ENCODE peak calls at places on chromosomes 6 and 20, in five cellular contexts. R, W, D, L and H are unnamed samples.

GRCh38 chr6:118565317-118565960 is 17.3 kb downstream of the PLN start:
- DNase-seq in R (peak), L (peak), D (no peak), W (no peak), H (peak)

GRCh38 chr20:57960803-57961575 is 251.2 kb upstream of the PMEPA1 start:
- DNase-seq in R (no peak), L (no peak), D (no peak), W (no peak), H (no peak)

GRCh38 chr20:13788167-13788834 is 3.5 kb downstream of the NDUFAF5 start:
- DNase-seq in W (no peak), L (peak), R (peak), D (no peak), H (peak)

GRCh38 chr20:62064788-62065668 is 653 bp downstream of the TAF4 start:
- DNase-seq in W (no peak), L (no peak), R (no peak), D (peak), H (peak)

GRCh38 chr6:25717856-25718740 is 36.4 kb upstream of the SLC17A4 start:
- DNase-seq in W (no peak), D (no peak), R (no peak), L (peak), H (peak)

GRCh38 chr20:48901326-48901725 is 20.2 kb upstream of the ARFGEF2 start:
- DNase-seq in W (no peak), L (no peak), R (no peak), D (no peak), H (no peak)

GRCh38 chr20:54706581-54706980 is 231.2 kb downstream of the DOK5 start:
- DNase-seq in D (no peak), W (no peak), R (no peak), L (no peak), H (no peak)

GRCh38 chr6:111614833-111615582 is 9.3 kb upstream of the TRAF3IP2 start:
- DNase-seq in W (no peak), R (no peak), D (no peak), L (no peak), H (no peak)

GRCh38 chr20:25437153-25437581 is 29.7 kb downstream of the GINS1 start:
- DNase-seq in L (no peak), W (no peak), R (no peak), D (no peak), H (no peak)

GRCh38 chr6:118562248-118562647 is 14.2 kb downstream of the PLN start:
- DNase-seq in W (no peak), D (no peak), R (no peak), L (no peak), H (no peak)

GRCh38 chr6:134979142-134979541 is 29.2 kb upstream of the ALDH8A1 start:
- DNase-seq in L (no peak), D (no peak), W (no peak), R (peak), H (peak)

GRCh38 chr6:7787137-7787575 is 61.3 kb downstream of the BMP6 start:
- DNase-seq in L (no peak), R (no peak), W (peak), D (no peak), H (no peak)

GRCh38 chr6:134740473-134741192 is 209.3 kb downstream of the ALDH8A1 start:
- DNase-seq in D (no peak), W (no peak), R (no peak), L (no peak), H (no peak)

GRCh38 chr20:45450097-45450818 is 19.3 kb upstream of the WFDC2 start:
- DNase-seq in W (no peak), D (no peak), R (no peak), L (peak), H (peak)

GRCh38 chr6:108115598-108116058 is 41.1 kb upstream of the OSTM1 start:
- DNase-seq in L (peak), D (peak), W (no peak), R (no peak), H (peak)

GRCh38 chr6:10425973-10426780 is 11.3 kb upstream of the TFAP2A start:
- DNase-seq in R (no peak), W (no peak), D (no peak), L (no peak), H (peak)

GRCh38 chr6:127518212-127518709 is 874 bp downstream of the MTCL3 start:
- DNase-seq in R (no peak), W (no peak), D (no peak), L (peak), H (no peak)

GRCh38 chr6:169263836-169264608 is 10.4 kb upstream of the THBS2 start:
- DNase-seq in L (no peak), W (no peak), R (no peak), D (no peak), H (no peak)

GRCh38 chr6:156727715-156728385 is 49.3 kb upstream of the ARID1B start:
- DNase-seq in W (no peak), L (no peak), R (no peak), D (no peak), H (peak)

GRCh38 chr6:47478233-47479155 is 905 bp downstream of the CD2AP start:
- DNase-seq in W (no peak), L (peak), D (no peak), R (no peak), H (peak)

GRCh38 chr6:122798099-122798641 is 9.1 kb downstream of the SMPDL3A start:
- DNase-seq in W (no peak), R (no peak), D (peak), L (peak), H (peak)

GRCh38 chr6:291148-291696 is 1.1 kb upstream of the DUSP22 start:
- DNase-seq in D (no peak), W (no peak), R (peak), L (peak), H (peak)

GRCh38 chr6:157954150-157955117 is 27.2 kb upstream of the SYNJ2 start:
- DNase-seq in W (no peak), L (no peak), D (no peak), R (no peak), H (no peak)

GRCh38 chr6:31966997-31967925 is 4.7 kb downstream of the DXO start:
- DNase-seq in D (no peak), L (no peak), R (no peak), W (no peak), H (no peak)

GRCh38 chr20:49615401-49616153 is 47.6 kb upstream of the PTGIS start:
- DNase-seq in D (peak), R (no peak), L (peak), W (no peak), H (no peak)

GRCh38 chr20:20664795-20665194 is 47.6 kb downstream of the RALGAPA2 start:
- DNase-seq in D (no peak), R (peak), L (peak), W (no peak), H (peak)

GRCh38 chr6:37695273-37695672 is 2.4 kb downstream of the MDGA1 start:
- DNase-seq in R (no peak), L (no peak), D (no peak), W (no peak), H (no peak)

GRCh38 chr6:126764696-126765095 is 353.8 kb upstream of the RSPO3 start:
- DNase-seq in L (no peak), W (no peak), D (no peak), R (no peak), H (no peak)

GRCh38 chr6:13195826-13196225 is 132.5 kb downstream of the TBC1D7 start:
- DNase-seq in W (no peak), D (no peak), L (no peak), R (no peak), H (no peak)

GRCh38 chr20:61960836-61961235 is 104.8 kb downstream of the TAF4 start:
- DNase-seq in R (no peak), L (no peak), W (no peak), D (no peak), H (no peak)

GRCh38 chr6:125558451-125558850 is 191.0 kb upstream of the HEY2 start:
- DNase-seq in D (no peak), R (no peak), L (no peak), W (no peak), H (no peak)

GRCh38 chr6:134795696-134796095 is 154.2 kb downstream of the ALDH8A1 start:
- DNase-seq in W (no peak), D (no peak), L (no peak), R (no peak), H (no peak)

GRCh38 chr20:6604179-6604578 is 163.3 kb upstream of the BMP2 start:
- DNase-seq in R (no peak), D (no peak), L (no peak), W (no peak), H (no peak)

GRCh38 chr20:437787-438486 is 24.4 kb downstream of the TBC1D20 start:
- DNase-seq in R (no peak), W (no peak), D (no peak), L (no peak), H (no peak)

GRCh38 chr6:23754197-23754596 is 371.8 kb upstream of the NRSN1 start:
- DNase-seq in L (no peak), R (no peak), D (no peak), W (no peak), H (no peak)
- TF ChIP-seq CTCF in L (no peak), R (no peak), D (no peak), W (no peak), H (no peak)

DNA sequence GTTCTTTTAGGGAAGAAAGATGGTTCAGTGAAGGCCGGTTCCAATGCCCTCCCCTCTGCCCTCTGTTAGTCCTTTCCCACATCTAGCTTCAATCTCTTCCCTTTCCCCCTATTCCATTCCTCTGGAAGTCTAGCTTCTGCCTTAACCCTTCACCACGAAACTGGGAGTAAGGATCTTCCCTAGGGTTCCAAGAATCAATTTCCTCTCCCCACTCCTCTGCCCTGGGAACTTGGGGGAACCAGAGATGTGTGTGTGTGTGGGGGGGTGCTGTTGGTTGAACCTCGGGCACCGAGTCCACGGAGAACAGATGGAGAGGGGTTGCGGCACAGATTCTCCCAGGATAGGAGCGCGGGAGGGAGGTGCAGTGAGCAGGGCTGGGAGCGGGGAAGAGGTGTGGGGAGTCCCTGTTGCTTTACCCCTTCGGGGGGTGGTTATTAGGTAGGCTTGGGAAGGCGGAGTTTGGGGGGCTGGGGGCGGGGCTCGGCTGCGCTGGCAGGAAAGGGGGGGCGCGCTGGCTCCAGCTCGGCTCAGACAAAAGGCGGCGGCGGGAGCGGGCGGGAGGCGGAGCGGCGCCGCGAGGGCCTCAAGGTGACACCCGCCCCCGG is at the start of gene TMEM151B:
- DNase-seq in L (no peak), R (no peak), W (no peak), D (peak), H (no peak)
- H3K4me3 ChIP-seq in L (peak), R (no peak), W (peak), D (peak), H (no peak)

DNA sequence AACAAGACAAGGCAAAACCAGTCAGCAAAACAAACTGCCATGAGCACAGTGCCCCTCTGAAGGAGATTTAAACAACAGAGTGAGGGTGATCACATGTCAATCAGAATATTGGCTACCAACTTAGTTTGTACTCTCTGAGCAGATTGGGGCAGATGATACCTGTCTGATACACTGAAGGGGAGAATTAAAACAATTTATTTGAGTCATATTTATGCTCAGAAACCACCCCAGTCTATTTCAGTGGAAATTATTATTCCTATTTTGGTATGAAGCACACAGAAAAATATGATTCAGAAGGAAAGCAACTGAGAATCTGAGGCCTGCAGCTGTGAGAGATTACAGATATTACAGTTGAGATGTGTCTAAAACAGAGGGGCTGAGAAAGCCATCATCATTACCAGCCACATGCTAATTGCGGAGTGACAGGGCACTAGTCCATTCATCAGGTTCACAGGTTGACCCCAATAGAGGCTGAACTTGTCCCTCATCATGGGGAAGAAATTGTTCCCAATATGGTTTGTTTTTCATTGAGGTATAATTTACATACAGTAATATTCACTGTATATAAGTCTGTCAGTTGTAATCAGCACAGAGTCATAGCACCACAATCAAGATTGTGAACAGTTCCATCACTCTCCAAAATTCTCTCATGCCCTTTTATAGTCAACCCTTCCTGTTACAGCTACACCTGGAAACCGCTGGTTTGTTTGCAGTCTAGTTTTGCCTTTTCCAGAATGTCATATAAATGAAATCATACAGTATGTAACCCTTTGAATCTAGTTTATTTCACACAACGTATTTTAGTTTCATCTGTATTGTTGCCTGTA is 134.5 kb downstream of the AKAP7 start:
- DNase-seq in D (no peak), W (no peak), L (no peak), R (no peak), H (no peak)
- TF ChIP-seq CTCF in D (no peak), W (no peak), L (no peak), R (no peak), H (no peak)

DNA sequence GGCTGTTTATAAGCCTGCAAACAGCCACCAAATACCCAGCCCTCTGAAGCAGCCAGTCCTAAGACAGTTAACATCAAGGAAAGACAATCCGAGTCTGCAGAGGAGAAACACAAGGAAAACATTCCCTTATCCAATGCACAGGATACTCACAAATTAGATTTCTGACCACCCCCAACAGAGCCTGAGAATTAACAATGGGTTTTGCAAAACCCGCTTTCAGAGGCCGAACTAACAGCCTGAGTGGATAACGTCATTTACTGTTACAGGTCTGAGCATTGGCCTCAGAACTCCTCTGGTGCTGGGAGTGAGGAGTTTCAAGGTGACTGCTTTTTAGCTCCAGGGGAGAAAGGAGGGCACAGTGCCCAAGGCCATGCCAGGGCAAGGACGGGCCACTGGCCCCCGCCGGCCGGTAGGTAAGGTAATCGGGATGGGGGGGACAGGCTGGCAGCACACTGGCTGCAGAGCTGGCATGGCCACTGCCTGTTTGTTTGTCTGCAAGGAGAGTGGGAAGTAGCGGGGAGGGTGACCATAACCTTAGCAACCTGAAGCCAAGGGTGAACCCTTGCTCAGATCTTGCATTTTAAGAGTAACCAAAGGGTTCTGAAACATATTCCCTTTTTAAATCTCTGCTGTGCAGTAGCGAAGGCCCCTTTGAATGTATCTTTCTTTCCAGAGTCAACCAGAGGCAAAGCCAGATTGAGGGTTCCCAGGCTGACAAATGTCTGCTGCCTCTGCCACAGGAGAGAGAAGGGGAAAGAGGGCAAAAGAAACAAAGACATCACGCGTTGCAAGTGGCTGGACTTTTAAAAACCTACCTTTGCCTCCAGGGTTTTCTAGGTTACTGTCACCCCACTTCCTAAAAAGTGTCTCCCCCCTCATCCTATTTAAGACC is 3.9 kb downstream of the ZMYND8 start:
- DNase-seq in D (no peak), R (no peak), L (no peak), W (no peak), H (peak)
- H3K4me3 ChIP-seq in D (peak), R (peak), L (peak), W (peak), H (peak)

GRCh38 chr6:15892369-15892768 is 229.5 kb upstream of the DTNBP1 start:
- DNase-seq in R (no peak), L (no peak), W (no peak), D (no peak), H (no peak)

GRCh38 chr6:15882915-15883314 is 220.1 kb upstream of the DTNBP1 start:
- DNase-seq in R (no peak), W (no peak), D (no peak), L (no peak), H (no peak)

GRCh38 chr6:15885624-15886023 is 222.8 kb upstream of the DTNBP1 start:
- DNase-seq in D (no peak), W (no peak), L (no peak), R (no peak), H (no peak)

GRCh38 chr6:15888798-15889772 is 226.3 kb upstream of the DTNBP1 start:
- DNase-seq in L (no peak), R (no peak), W (no peak), D (no peak), H (no peak)

DNA sequence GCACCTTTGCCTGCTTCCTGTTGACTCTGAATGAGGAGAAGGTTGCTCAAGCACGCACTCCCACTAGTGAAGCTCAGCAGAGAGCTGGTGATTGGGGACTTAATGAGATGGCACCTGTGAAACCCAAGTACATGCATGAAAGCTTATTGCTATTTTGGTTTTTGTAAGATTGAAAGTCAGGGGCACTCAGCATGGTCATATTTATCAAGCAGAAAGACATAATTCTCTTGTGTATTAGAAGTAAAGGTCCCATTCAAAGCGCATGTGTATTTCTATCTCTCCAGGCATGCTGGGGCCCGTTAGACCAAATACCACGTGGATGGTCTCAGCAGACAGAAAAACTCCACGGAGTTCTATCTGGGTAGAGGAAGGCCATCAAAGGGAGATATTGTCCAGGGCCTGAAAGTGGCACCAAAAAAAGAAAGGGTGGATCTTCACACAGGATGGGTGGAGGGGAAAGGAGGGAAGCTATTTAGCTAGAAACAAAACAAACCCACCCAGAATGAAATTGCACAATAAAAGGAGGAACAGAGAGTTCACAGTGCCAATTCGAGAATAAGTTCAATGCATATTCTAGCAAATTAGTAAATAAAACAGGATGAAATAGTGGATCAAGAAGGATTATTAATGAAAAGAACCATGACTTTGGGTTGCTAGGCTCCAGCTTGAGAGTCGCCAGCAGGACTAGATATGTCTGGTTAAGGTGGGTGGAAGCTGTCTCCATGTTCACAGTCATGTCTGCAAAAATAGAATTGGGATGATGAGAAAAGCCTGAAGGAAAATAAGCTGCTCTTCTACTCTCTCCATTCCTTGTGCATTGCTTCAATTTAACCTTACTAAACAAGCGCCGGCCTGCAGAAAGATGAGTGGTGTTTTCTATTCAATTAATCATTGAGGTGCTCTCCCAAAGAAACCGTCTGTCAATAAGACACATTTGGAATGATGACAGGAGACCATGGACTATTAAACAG is 224.9 kb upstream of the DTNBP1 start:
- DNase-seq in D (no peak), L (no peak), R (no peak), W (no peak), H (peak)
- TF ChIP-seq CTCF in D (no peak), L (no peak), R (no peak), W (no peak), H (no peak)